ENCODE peak calls at places on chromosomes 2 and 18, in five cellular contexts. U is WTC11, X is GM20000, T is astrocyte of the spinal cord, B is cardiac fibroblast. V is an unnamed sample.

GRCh38 chr2:85605406-85606115 is 3.1 kb upstream of the TMEM150A start:
- DNase-seq in U (no peak), X (no peak), T (peak), B (peak), V (no peak)

GRCh38 chr2:226797289-226797988 is 2.2 kb downstream of the IRS1 start:
- DNase-seq in U (peak), X (no peak), T (peak), B (no peak), V (no peak)

GRCh38 chr2:176461686-176462376 is 192.6 kb downstream of the MTX2 start:
- DNase-seq in U (no peak), X (no peak), T (no peak), B (peak), V (peak)

GRCh38 chr18:79481041-79481790 is 85.5 kb downstream of the NFATC1 start:
- DNase-seq in U (no peak), X (no peak), T (no peak), B (no peak), V (no peak)

GRCh38 chr18:48605408-48605845 is 66.6 kb downstream of the CTIF start:
- DNase-seq in U (peak), X (peak), T (peak), B (no peak), V (peak)

GRCh38 chr2:237254911-237255578 is 158.9 kb downstream of the COL6A3 start:
- DNase-seq in U (no peak), X (no peak), T (peak), B (peak), V (peak)

GRCh38 chr2:22900674-22901073 is 484.3 kb upstream of the KLHL29 start:
- DNase-seq in U (no peak), X (no peak), T (no peak), B (no peak), V (no peak)

GRCh38 chr2:107111623-107112022 is 225.7 kb upstream of the ST6GAL2 start:
- DNase-seq in U (no peak), X (no peak), T (no peak), B (no peak), V (no peak)

GRCh38 chr2:120678251-120678650 is 57.4 kb upstream of the GLI2 start:
- DNase-seq in U (no peak), X (no peak), T (no peak), B (peak), V (no peak)

GRCh38 chr2:102258025-102258385 is 53.4 kb upstream of the IL1RL1 start:
- DNase-seq in U (no peak), X (no peak), T (no peak), B (no peak), V (no peak)

GRCh38 chr2:85844486-85844885 is 44.3 kb downstream of the ST3GAL5 start:
- DNase-seq in U (no peak), X (no peak), T (no peak), B (no peak), V (no peak)

GRCh38 chr2:185507703-185508102 is 230.9 kb upstream of the FSIP2 start:
- DNase-seq in U (no peak), X (no peak), T (no peak), B (no peak), V (no peak)

GRCh38 chr2:239294571-239295054 is 106.2 kb downstream of the HDAC4 start:
- DNase-seq in U (no peak), X (no peak), T (no peak), B (no peak), V (no peak)

GRCh38 chr18:71442830-71443229 is 1101.3 kb downstream of the CBLN2 start:
- DNase-seq in U (no peak), X (no peak), T (peak), B (peak), V (peak)

GRCh38 chr2:9099341-9099751 is 95.9 kb upstream of the MBOAT2 start:
- DNase-seq in U (no peak), X (peak), T (peak), B (no peak), V (no peak)

GRCh38 chr2:42607101-42607637 is 38.7 kb downstream of the MTA3 start:
- DNase-seq in U (no peak), X (no peak), T (no peak), B (no peak), V (no peak)

GRCh38 chr2:173415663-173416469 is 61.2 kb downstream of the CDCA7 start:
- DNase-seq in U (no peak), X (no peak), T (no peak), B (no peak), V (no peak)

GRCh38 chr18:44458777-44459176 is 221.9 kb upstream of the SETBP1 start:
- DNase-seq in U (no peak), X (no peak), T (peak), B (peak), V (peak)

GRCh38 chr2:74416721-74417120 is 4.7 kb downstream of the C2orf81 start:
- DNase-seq in U (no peak), X (no peak), T (no peak), B (no peak), V (no peak)
- TF ChIP-seq CTCF in U (no peak), X (no peak), T (no peak), B (no peak), V (no peak)

DNA sequence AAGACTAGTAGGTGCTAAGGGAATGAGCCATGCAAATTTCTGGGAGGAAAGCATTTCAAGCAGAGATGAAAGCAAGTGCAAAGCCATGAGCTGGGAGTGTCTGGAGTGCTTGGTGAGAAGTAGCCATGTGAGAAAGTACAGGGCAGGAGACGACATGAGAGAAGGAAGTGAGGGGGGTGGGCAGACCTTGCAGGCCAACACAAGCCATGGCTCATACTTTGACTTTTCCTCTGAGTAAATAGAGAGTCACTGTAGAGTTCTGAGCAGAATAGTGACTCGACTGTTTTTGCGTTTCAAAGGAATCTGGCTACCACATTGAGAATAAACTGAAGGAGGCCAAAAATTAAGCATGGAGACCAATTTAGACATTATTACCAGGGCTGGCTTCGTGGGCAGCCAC is 42.2 kb downstream of the SCN2A start:
- DNase-seq in U (no peak), X (no peak), T (no peak), B (no peak), V (no peak)
- TF ChIP-seq CTCF in U (no peak), X (no peak), T (no peak), B (no peak), V (no peak)

GRCh38 chr18:490624-491023 is 9.9 kb downstream of the COLEC12 start:
- DNase-seq in U (no peak), X (no peak), T (no peak), B (no peak), V (no peak)
- TF ChIP-seq CTCF in U (no peak), X (no peak), T (no peak), B (no peak), V (no peak)

GRCh38 chr2:24009367-24009679 is 562 bp upstream of the MFSD2B start:
- DNase-seq in U (no peak), X (no peak), T (no peak), B (no peak), V (no peak)
- TF ChIP-seq CTCF in U (no peak), X (no peak), T (no peak), B (no peak), V (no peak)

DNA sequence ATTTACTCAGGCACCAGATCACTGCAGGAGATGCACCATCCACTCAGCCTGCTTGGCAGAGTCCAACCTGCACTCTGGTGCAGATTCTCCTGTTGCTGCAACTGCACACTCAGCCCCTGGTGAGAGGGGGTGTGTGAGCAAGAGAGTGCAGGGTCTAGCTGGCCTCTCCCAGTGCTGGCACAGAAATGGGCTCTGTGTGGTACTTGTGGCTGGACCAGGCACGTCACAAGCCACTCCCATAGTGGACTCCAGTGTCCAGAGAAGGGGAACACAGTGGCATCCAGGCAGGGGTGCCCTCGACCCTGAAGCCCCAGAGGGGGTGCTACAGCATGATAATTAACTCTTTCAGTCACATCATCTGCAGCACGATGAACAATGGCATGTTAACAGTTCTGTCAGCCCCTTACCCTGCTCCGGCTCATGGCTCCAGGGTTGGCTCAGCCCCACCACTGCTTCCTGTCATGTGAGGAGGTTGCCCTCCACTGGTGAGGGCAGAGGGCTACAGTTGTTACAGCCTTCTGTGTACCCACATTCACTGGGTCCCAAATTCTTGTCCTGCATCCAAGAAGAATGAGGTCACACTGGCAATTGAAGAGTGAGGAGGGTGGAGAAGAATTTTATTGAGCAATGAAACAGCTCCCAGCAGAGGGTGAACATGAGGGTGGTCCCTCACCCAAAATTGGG is 135.7 kb downstream of the EVA1A start:
- DNase-seq in U (peak), X (no peak), T (peak), B (peak), V (peak)
- TF ChIP-seq CTCF in U (peak), X (no peak), T (no peak), B (no peak), V (no peak)

V was measured in MCF 10A.